ENCODE peak calls at places on chromosomes 3 and 15, in eight cellular contexts. D, S, C, R, Y, P, V and Q are unnamed samples. For H3K36me3, the result is how much of the 10 kb centered on the place peaks cover.

GRCh38 chr3:177286034-177286433 is 88.8 kb upstream of the TBL1XR1 start:
- DNase-seq in D (no peak), S (peak), C (peak), R (no peak), Y (no peak), P (no peak), V (no peak), Q (no peak)

GRCh38 chr3:10926831-10927521 is 65.6 kb upstream of the SLC6A1 start:
- DNase-seq in D (no peak), S (no peak), C (no peak), R (no peak), Y (no peak), P (no peak), V (no peak), Q (no peak)

GRCh38 chr3:8516783-8517182 is 15.2 kb downstream of the LMCD1 start:
- DNase-seq in D (no peak), S (no peak), C (no peak), R (no peak), Y (no peak), P (no peak), V (no peak), Q (no peak)

GRCh38 chr3:54857343-54857742 is 70.5 kb downstream of the LRTM1 start:
- DNase-seq in D (no peak), S (no peak), C (no peak), R (no peak), Y (no peak), P (no peak), V (no peak), Q (no peak)

GRCh38 chr15:91787198-91787597 is 66.3 kb upstream of the SLCO3A1 start:
- DNase-seq in D (no peak), S (no peak), C (no peak), R (no peak), Y (no peak), P (no peak), V (no peak), Q (no peak)

GRCh38 chr3:45551214-45552010 is 43.1 kb upstream of the LIMD1 start:
- DNase-seq in D (peak), S (peak), C (peak), R (peak), Y (peak), P (peak), V (no peak), Q (no peak)

GRCh38 chr15:52102468-52102867 is 10.1 kb downstream of the BCL2L10 start:
- DNase-seq in D (no peak), S (peak), C (peak), R (peak), Y (peak), P (no peak), V (no peak), Q (no peak)

GRCh38 chr3:127955680-127956079 is 40.6 kb downstream of the KBTBD12 start:
- DNase-seq in D (no peak), S (no peak), C (no peak), R (no peak), Y (no peak), P (no peak), V (no peak), Q (no peak)

GRCh38 chr15:99486371-99487336 is 79.1 kb upstream of the MEF2A start:
- DNase-seq in D (peak), S (peak), C (peak), R (peak), Y (peak), P (peak), V (peak), Q (no peak)

GRCh38 chr15:88730751-88731150 is 72.5 kb upstream of the ACAN start:
- DNase-seq in D (no peak), S (no peak), C (no peak), R (no peak), Y (no peak), P (no peak), V (no peak), Q (no peak)

GRCh38 chr3:8237893-8238292 is 263.7 kb upstream of the LMCD1 start:
- DNase-seq in D (no peak), S (no peak), C (no peak), R (no peak), Y (no peak), P (no peak), V (no peak), Q (no peak)

GRCh38 chr3:141191097-141191749 is 40.4 kb upstream of the PXYLP1 start:
- DNase-seq in D (no peak), S (no peak), C (no peak), R (no peak), Y (no peak), P (no peak), V (no peak), Q (no peak)

GRCh38 chr15:65379986-65380385 is 2.2 kb upstream of the IGDCC3 start:
- DNase-seq in D (no peak), S (no peak), C (no peak), R (no peak), Y (no peak), P (no peak), V (no peak), Q (no peak)

GRCh38 chr3:24401811-24402185 is 92.9 kb downstream of the THRB start:
- DNase-seq in D (no peak), S (no peak), C (no peak), R (no peak), Y (no peak), P (no peak), V (no peak), Q (no peak)

GRCh38 chr3:115100806-115101205 is 46.3 kb downstream of the ZBTB20 start:
- DNase-seq in D (no peak), S (no peak), C (no peak), R (no peak), Y (no peak), P (no peak), V (no peak), Q (no peak)

GRCh38 chr3:64612916-64613526 is 74.8 kb downstream of the ADAMTS9 start:
- DNase-seq in D (no peak), S (peak), C (no peak), R (no peak), Y (peak), P (no peak), V (no peak), Q (no peak)

GRCh38 chr3:133887951-133888703 is 7.6 kb downstream of the RAB6B start:
- DNase-seq in D (no peak), S (no peak), C (no peak), R (no peak), Y (peak), P (no peak), V (peak), Q (no peak)

GRCh38 chr15:69146724-69147435 is 13.6 kb upstream of the GLCE start:
- DNase-seq in D (no peak), S (no peak), C (no peak), R (no peak), Y (no peak), P (no peak), V (no peak), Q (no peak)

GRCh38 chr15:59570364-59570763 is 41.2 kb upstream of the GCNT3 start:
- DNase-seq in D (no peak), S (no peak), C (no peak), R (no peak), Y (no peak), P (no peak), V (no peak), Q (no peak)

GRCh38 chr15:39341238-39341637 is 239.6 kb upstream of the THBS1 start:
- DNase-seq in D (no peak), S (no peak), C (no peak), R (no peak), Y (no peak), P (no peak), V (peak), Q (no peak)

GRCh38 chr3:157572559-157573270 is 69.5 kb upstream of the VEPH1 start:
- DNase-seq in D (no peak), S (peak), C (no peak), R (no peak), Y (peak), P (no peak), V (peak), Q (peak)

GRCh38 chr3:4581452-4581851 is 88.3 kb downstream of the ITPR1 start:
- DNase-seq in D (no peak), S (no peak), C (no peak), R (no peak), Y (no peak), P (no peak), V (no peak), Q (no peak)

GRCh38 chr3:4582634-4583033 is 89.5 kb downstream of the ITPR1 start:
- DNase-seq in D (no peak), S (no peak), C (no peak), R (no peak), Y (no peak), P (no peak), V (no peak), Q (no peak)

GRCh38 chr3:4583441-4583840 is 90.3 kb downstream of the ITPR1 start:
- DNase-seq in D (no peak), S (no peak), C (no peak), R (peak), Y (no peak), P (no peak), V (no peak), Q (no peak)

GRCh38 chr3:4581040-4581439 is 87.9 kb downstream of the ITPR1 start:
- DNase-seq in D (no peak), S (no peak), C (no peak), R (peak), Y (no peak), P (no peak), V (no peak), Q (no peak)

DNA sequence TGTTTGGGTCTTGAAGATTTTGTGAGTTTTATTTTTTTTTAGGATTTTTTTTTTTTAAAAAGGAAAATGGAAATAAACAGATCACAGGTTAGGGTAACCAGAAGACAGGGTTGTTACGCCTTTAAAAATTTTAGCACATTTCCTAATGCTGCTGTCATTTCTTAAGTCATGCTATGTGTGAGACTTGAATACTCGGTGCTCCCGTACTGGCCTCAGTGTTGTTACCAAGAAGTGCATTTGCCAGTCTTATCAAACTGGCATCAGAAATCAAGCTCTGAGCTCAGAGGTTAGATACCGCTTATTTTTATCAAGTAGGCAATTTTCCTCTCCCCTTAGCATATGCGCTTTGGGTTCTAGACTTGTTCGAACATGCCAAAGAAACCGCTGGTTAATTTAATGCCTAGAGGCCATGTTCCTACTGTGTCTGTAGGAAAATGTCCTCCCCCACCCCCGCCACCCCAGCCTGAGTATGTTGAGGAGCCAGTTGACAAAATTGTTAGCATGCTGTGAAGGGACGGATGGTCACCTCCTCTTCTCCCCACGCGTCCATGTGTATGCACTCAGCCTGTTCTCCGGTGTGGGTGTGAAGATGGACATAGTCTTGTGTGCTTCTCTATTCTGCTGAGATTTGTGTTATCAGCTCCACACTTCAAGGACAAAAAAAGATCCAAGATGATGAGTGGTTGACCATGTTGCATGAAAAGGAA is 88.9 kb downstream of the ITPR1 start:
- DNase-seq in D (no peak), S (no peak), C (no peak), R (no peak), Y (no peak), P (no peak), V (no peak), Q (no peak)
- H3K4me3 ChIP-seq in D (no peak), S (no peak), C (no peak), R (no peak), Y (no peak), P (no peak), V (no peak), Q (no peak)

GRCh38 chr15:74836846-74837245 is 6.1 kb downstream of the ULK3 start:
- DNase-seq in D (no peak), S (no peak), C (no peak), R (no peak), Y (no peak), P (no peak), V (peak), Q (no peak)
- H3K36me3 ChIP-seq in D (under half), S (under half), C (under half), R (under half), Y (under half), P (half or more), V (under half), Q (under half)

DNA sequence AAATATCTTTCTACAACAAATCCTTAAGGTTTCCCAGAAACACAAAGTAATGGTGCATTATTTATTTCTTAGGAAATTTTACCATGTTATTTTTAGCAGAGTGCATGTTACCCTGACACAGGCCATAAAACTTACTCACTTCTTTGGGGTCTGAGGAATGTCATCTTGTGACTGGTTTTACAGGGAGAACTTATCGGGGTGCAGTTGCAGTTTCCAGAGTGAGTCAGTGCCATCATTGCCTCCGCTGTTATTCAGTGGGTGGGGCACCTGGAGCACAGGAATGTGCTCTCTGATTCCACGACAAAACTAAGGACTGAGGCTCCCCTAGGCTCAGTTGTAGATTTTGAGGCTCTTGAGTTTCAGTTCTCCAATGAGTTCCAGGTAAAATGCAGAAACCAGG is 11.1 kb upstream of the GREM1 start:
- DNase-seq in D (no peak), S (peak), C (no peak), R (no peak), Y (no peak), P (no peak), V (no peak), Q (no peak)
- H3K4me3 ChIP-seq in D (no peak), S (no peak), C (no peak), R (no peak), Y (no peak), P (no peak), V (no peak), Q (no peak)

DNA sequence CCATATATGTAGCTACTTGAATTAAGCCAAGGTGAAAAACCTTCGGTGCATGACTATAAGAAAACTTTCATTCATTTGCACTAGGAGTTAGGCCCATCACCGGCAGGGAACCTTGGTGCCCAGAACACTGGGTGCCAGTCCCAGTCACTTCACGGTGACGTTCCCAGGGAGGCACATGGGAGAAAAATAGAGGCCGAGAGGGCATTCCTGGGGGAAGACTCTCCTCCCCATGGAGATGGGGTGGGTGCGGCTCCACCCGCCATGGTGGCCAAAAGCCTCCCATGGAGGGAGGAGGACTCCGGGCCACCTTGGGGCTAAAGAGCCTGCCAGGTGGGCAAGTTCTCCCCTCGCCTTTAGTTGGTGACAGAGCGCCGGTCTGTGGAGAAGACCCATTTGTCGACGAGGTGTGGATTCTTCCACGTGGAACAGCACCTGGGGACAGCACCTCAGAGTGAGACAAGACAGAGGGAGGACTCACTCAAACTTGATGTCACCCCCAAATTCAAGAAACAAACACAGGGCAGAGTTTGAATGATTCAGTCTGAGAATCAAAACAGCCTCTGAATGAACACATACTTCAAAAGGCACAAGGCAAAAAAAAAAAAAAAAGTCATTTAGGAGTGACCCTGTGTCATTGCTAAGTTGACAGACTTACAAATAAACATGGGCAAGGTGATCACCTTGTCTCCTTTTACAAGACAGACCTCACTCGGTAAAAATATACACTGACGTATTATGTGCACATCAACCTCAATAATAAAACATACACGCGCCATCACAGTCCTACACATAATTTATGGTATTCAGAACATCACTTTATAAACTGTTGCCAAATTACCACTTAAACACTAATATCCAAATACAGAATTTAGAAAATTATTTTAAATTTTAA is 38.6 kb downstream of the ZXDC start:
- DNase-seq in D (no peak), S (no peak), C (no peak), R (no peak), Y (no peak), P (no peak), V (no peak), Q (no peak)
- H3K36me3 ChIP-seq in D (under half), S (under half), C (under half), R (under half), Y (under half), P (half or more), V (under half), Q (under half)

GRCh38 chr3:195914648-195915473 is 6.5 kb upstream of the TNK2 start:
- DNase-seq in D (peak), S (peak), C (peak), R (peak), Y (peak), P (peak), V (peak), Q (peak)
- H3K4me3 ChIP-seq in D (no peak), S (no peak), C (no peak), R (no peak), Y (peak), P (peak), V (peak), Q (no peak)

GRCh38 chr15:48996276-48996675 is 32.6 kb upstream of the SHC4 start:
- DNase-seq in D (no peak), S (peak), C (no peak), R (no peak), Y (no peak), P (no peak), V (no peak), Q (no peak)
- H3K36me3 ChIP-seq in D (under half), S (under half), C (under half), R (under half), Y (half or more), P (half or more), V (under half), Q (under half)

GRCh38 chr3:150599611-150600297 is 3.4 kb upstream of the SELENOT start:
- DNase-seq in D (no peak), S (peak), C (peak), R (no peak), Y (peak), P (no peak), V (no peak), Q (peak)
- H3K4me3 ChIP-seq in D (no peak), S (no peak), C (no peak), R (no peak), Y (peak), P (no peak), V (no peak), Q (no peak)

GRCh38 chr3:49110780-49111179 is 6.2 kb upstream of the QARS1 start:
- DNase-seq in D (no peak), S (no peak), C (no peak), R (no peak), Y (no peak), P (no peak), V (no peak), Q (no peak)

GRCh38 chr3:49104427-49105291 is at the start of gene QARS1:
- DNase-seq in D (peak), S (peak), C (peak), R (peak), Y (peak), P (peak), V (peak), Q (peak)

GRCh38 chr3:49112262-49112661 is 7.7 kb upstream of the QARS1 start:
- DNase-seq in D (no peak), S (no peak), C (no peak), R (no peak), Y (no peak), P (no peak), V (no peak), Q (no peak)

GRCh38 chr3:49111347-49111746 is 6.8 kb upstream of the QARS1 start:
- DNase-seq in D (no peak), S (no peak), C (no peak), R (no peak), Y (no peak), P (no peak), V (no peak), Q (no peak)

DNA sequence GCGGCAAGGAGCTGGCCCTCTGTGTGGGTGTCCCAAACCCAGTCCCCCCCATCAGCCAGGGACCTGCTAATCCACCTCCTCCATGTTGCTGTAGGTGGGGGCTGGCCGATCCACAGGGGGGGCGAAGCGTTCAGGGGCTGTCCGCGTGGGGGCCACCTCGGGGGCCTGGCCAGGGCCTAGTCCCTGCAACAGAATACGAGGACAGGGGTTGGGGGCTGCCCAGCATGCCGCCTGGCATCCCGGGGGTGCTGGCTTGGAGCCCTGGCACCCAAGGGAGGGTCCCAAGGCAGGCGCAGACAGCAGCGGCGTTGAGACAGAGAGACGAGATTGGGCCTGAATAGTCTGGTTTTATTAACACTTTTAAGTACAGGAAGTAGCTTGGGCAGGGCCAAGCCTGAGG is 3.8 kb upstream of the QARS1 start:
- DNase-seq in D (no peak), S (no peak), C (no peak), R (no peak), Y (no peak), P (no peak), V (no peak), Q (no peak)
- H3K36me3 ChIP-seq in D (under half), S (under half), C (under half), R (under half), Y (under half), P (half or more), V (under half), Q (under half)